ENCODE peak calls at places on chromosomes 5 and 9, in nine cellular contexts. U, L, O, J, E, R, G, V and T are unnamed samples.

GRCh38 chr5:128015978-128016377 is 67.6 kb upstream of the SLC12A2 start:
- DNase-seq in L (no peak), O (no peak), V (no peak), E (no peak), J (peak; percentile 12), G (no peak), R (no peak), U (no peak), T (peak; percentile 25)

GRCh38 chr5:59276886-59277514 is 616.5 kb downstream of the PDE4D start:
- DNase-seq in L (no peak), R (no peak), O (no peak), G (no peak), E (no peak), V (no peak), U (no peak), J (peak; percentile 40), T (no peak)

GRCh38 chr9:131257266-131258025 is 18.9 kb downstream of the FAM78A start:
- DNase-seq in G (no peak), E (no peak), R (no peak), V (no peak), U (no peak), J (no peak), L (no peak), O (peak; percentile 28), T (no peak)

GRCh38 chr9:110900917-110901316 is 137.4 kb downstream of the LPAR1 start:
- DNase-seq in E (no peak), U (no peak), G (no peak), V (no peak), J (no peak), L (no peak), O (no peak), R (no peak), T (no peak)

GRCh38 chr5:121962347-121962670 is 534 bp downstream of the SRFBP1 start:
- DNase-seq in V (no peak), E (no peak), O (no peak), R (no peak), L (no peak), G (no peak), J (no peak), U (no peak), T (no peak)

GRCh38 chr5:43007246-43007910 is 32.7 kb downstream of the ANXA2R start:
- DNase-seq in R (peak; percentile 85), V (peak; percentile 74), J (peak; percentile 84), U (peak; percentile 89), E (peak; percentile 64), O (peak; percentile 93), L (peak; percentile 82), G (peak; percentile 74), T (peak; percentile 98)

GRCh38 chr5:158943057-158943456 is 156.7 kb downstream of the EBF1 start:
- DNase-seq in O (no peak), G (no peak), U (peak; percentile 91), L (no peak), J (peak; percentile 93), R (peak; percentile 36), V (no peak), E (no peak), T (peak; percentile 70)

GRCh38 chr5:43425965-43426364 is 13.8 kb upstream of the CCL28 start:
- DNase-seq in J (peak; percentile 63), L (no peak), O (no peak), E (no peak), V (no peak), U (peak; percentile 88), G (no peak), R (peak; percentile 27), T (peak; percentile 50)

GRCh38 chr9:123327697-123328100 is 28.3 kb upstream of the CRB2 start:
- DNase-seq in V (no peak), E (peak; percentile 90), J (no peak), U (peak; percentile 85), G (no peak), L (no peak), O (no peak), R (no peak), T (no peak)

GRCh38 chr9:92263131-92263530 is 30.4 kb downstream of the IARS1 start:
- DNase-seq in G (no peak), J (no peak), L (no peak), V (no peak), E (no peak), U (no peak), R (no peak), O (no peak), T (no peak)

GRCh38 chr5:76165029-76165428 is 81.8 kb downstream of the SV2C start:
- DNase-seq in O (no peak), R (no peak), G (no peak), U (no peak), E (no peak), V (no peak), J (no peak), L (no peak), T (no peak)

GRCh38 chr9:114027901-114028465 is 50.1 kb downstream of the AMBP start:
- DNase-seq in O (no peak), J (no peak), V (no peak), U (no peak), G (no peak), E (peak; percentile 4), R (no peak), L (no peak), T (no peak)

GRCh38 chr5:115349001-115349817 is 52.8 kb upstream of the CCDC112 start:
- DNase-seq in O (no peak), E (peak; percentile 77), G (no peak), R (peak; percentile 54), U (peak; percentile 81), V (no peak), L (peak; percentile 27), J (peak; percentile 84), T (peak; percentile 92)

GRCh38 chr5:95281211-95281610 is 3.7 kb downstream of the MCTP1 start:
- DNase-seq in U (peak; percentile 41), R (no peak), V (no peak), E (no peak), G (no peak), O (no peak), L (no peak), J (peak; percentile 11), T (no peak)

GRCh38 chr5:149489605-149490037 is 61.6 kb downstream of the CSNK1A1 start:
- DNase-seq in J (no peak), V (no peak), U (peak; percentile 57), O (no peak), R (no peak), L (no peak), E (no peak), G (no peak), T (peak; percentile 84)

GRCh38 chr9:27047126-27047525 is 41.7 kb upstream of the LRRC19 start:
- DNase-seq in E (no peak), G (no peak), O (no peak), R (no peak), J (no peak), L (no peak), U (no peak), V (no peak), T (no peak)

GRCh38 chr9:27442464-27442863 is 81.6 kb upstream of the IFNK start:
- DNase-seq in R (no peak), E (peak; percentile 40), U (no peak), V (no peak), O (no peak), J (no peak), G (no peak), L (no peak), T (no peak)

GRCh38 chr5:102799017-102799416 is 43.9 kb downstream of the PAM start:
- DNase-seq in U (no peak), J (no peak), E (no peak), R (no peak), G (no peak), O (no peak), V (no peak), L (no peak), T (peak; percentile 25)

GRCh38 chr9:121772600-121773285 is 121.3 kb downstream of the DAB2IP start:
- DNase-seq in L (peak; percentile 20), J (no peak), O (no peak), V (no peak), R (no peak), E (peak; percentile 74), G (peak; percentile 47), U (no peak), T (no peak)

GRCh38 chr9:37486616-37487544 is 1.1 kb downstream of the POLR1E start:
- DNase-seq in L (peak; percentile 48), O (no peak), G (no peak), J (peak; percentile 78), U (peak; percentile 62), V (no peak), E (peak; percentile 44), R (peak; percentile 91), T (peak; percentile 71)

GRCh38 chr5:82799346-82800077 is 277.7 kb downstream of the TMEM167A start:
- DNase-seq in O (no peak), R (no peak), E (no peak), J (no peak), G (no peak), U (no peak), L (no peak), V (no peak), T (peak; percentile 8)
- TF ChIP-seq CTCF in O (no peak), R (no peak), E (no peak), J (peak; percentile 25), G (no peak), U (peak; percentile 24), L (no peak), V (no peak), T (peak; percentile 3)

GRCh38 chr5:85337400-85337799 is 952.7 kb upstream of the EDIL3 start:
- DNase-seq in G (no peak), U (no peak), L (no peak), V (no peak), J (no peak), E (no peak), R (no peak), O (no peak), T (no peak)
- H3K4me3 ChIP-seq in G (no peak overlapping the region), U (no peak overlapping the region), L (no peak overlapping the region), V (no peak overlapping the region), J (no peak overlapping the region), E (no peak overlapping the region), R (no peak overlapping the region), O (no peak overlapping the region), T (no peak overlapping the region)

GRCh38 chr9:5269249-5269715 is 35.2 kb downstream of the RLN2 start:
- DNase-seq in J (peak; percentile 75), V (no peak), U (peak; percentile 74), L (no peak), G (no peak), R (peak; percentile 3), O (no peak), E (no peak), T (peak; percentile 3)

GRCh38 chr9:5263568-5264218 is 32.5 kb downstream of the INSL4 start:
- DNase-seq in U (peak; percentile 32), R (no peak), L (no peak), E (peak; percentile 24), J (peak; percentile 3), O (no peak), V (no peak), G (no peak), T (peak; percentile 19)

GRCh38 chr9:5264219-5264595 is 33.0 kb downstream of the INSL4 start:
- DNase-seq in J (no peak), L (no peak), E (no peak), O (no peak), G (no peak), R (no peak), U (no peak), V (no peak), T (no peak)

GRCh38 chr9:5265939-5266338 is 34.7 kb downstream of the INSL4 start:
- DNase-seq in V (no peak), O (no peak), L (no peak), E (no peak), U (no peak), R (no peak), G (no peak), J (no peak), T (no peak)
- TF ChIP-seq CTCF in V (no peak), O (no peak), L (no peak), E (no peak), U (no peak), R (no peak), G (no peak), J (peak; percentile 13), T (no peak)

GRCh38 chr9:124661184-124661755 is 109.8 kb downstream of the NR6A1 start:
- DNase-seq in G (no peak), U (no peak), L (no peak), J (no peak), O (no peak), V (no peak), R (no peak), E (no peak), T (no peak)
- H3K4me3 ChIP-seq in G (no peak overlapping the region), U (no peak overlapping the region), L (no peak overlapping the region), J (peak overlapping the region; percentile 6), O (no peak overlapping the region), V (no peak overlapping the region), R (peak overlapping the region; percentile 31), E (no peak overlapping the region), T (no peak overlapping the region)